ENCODE peak calls at places on chromosomes 7 and 10, in five cellular contexts. C is IMR-90, P is neuronal stem cell, H is mesenchymal stem cell, U is H1. W is an unnamed sample.

GRCh38 chr7:72435913-72436480 is 23.9 kb upstream of the CALN1 start:
- DNase-seq in H (no peak), U (no peak), C (no peak), P (no peak), W (no peak)

GRCh38 chr7:55572378-55573233 is at the start of gene VOPP1:
- DNase-seq in H (peak), P (peak), C (peak), U (no peak), W (peak)

GRCh38 chr7:67913604-67914003 is 917.0 kb downstream of the TYW1 start:
- DNase-seq in U (no peak), P (no peak), C (no peak), H (no peak), W (peak)

GRCh38 chr7:151936207-151936606 is 20.0 kb upstream of the GALNTL5 start:
- DNase-seq in C (no peak), P (no peak), U (no peak), H (peak), W (peak)

GRCh38 chr7:41943098-41943577 is 240.2 kb upstream of the INHBA start:
- DNase-seq in C (peak), H (peak), P (peak), U (no peak), W (peak)

GRCh38 chr7:2105280-2105679 is 127.5 kb downstream of the MAD1L1 start:
- DNase-seq in C (no peak), H (no peak), P (no peak), U (no peak), W (no peak)

GRCh38 chr7:139526578-139527544 is 3.4 kb downstream of the CLEC2L start:
- DNase-seq in C (peak), H (peak), P (no peak), U (no peak), W (no peak)

GRCh38 chr7:120920034-120920433 is 30.5 kb upstream of the ING3 start:
- DNase-seq in U (no peak), P (no peak), C (no peak), H (no peak), W (no peak)

GRCh38 chr7:33807779-33808482 is 97.4 kb upstream of the BMPER start:
- DNase-seq in U (peak), P (no peak), H (peak), C (peak), W (peak)

GRCh38 chr7:69508736-69509135 is 89.5 kb upstream of the AUTS2 start:
- DNase-seq in H (no peak), U (no peak), P (no peak), C (no peak), W (peak)

GRCh38 chr7:112395893-112396292 is 54.4 kb upstream of the IFRD1 start:
- DNase-seq in U (no peak), C (no peak), P (no peak), H (no peak), W (no peak)

GRCh38 chr7:98414205-98414900 is 13.5 kb upstream of the BAIAP2L1 start:
- DNase-seq in C (no peak), H (no peak), U (no peak), P (no peak), W (no peak)

GRCh38 chr10:35507519-35508109 is 97.5 kb upstream of the GJD4 start:
- DNase-seq in U (no peak), P (no peak), C (no peak), H (no peak), W (no peak)

GRCh38 chr10:74194999-74195398 is 44.0 kb downstream of the ADK start:
- DNase-seq in U (no peak), P (no peak), H (no peak), C (peak), W (no peak)

GRCh38 chr7:70762697-70763096 is 369.2 kb upstream of the GALNT17 start:
- DNase-seq in C (no peak), P (no peak), U (no peak), H (no peak), W (no peak)

GRCh38 chr10:31215052-31215451 is 104.0 kb upstream of the ZEB1 start:
- DNase-seq in U (no peak), H (no peak), P (no peak), C (no peak), W (no peak)

GRCh38 chr7:27689045-27689877 is 26.6 kb upstream of the HIBADH start:
- DNase-seq in H (peak), C (peak), U (peak), P (peak), W (no peak)

GRCh38 chr7:158645842-158646241 is 58.2 kb upstream of the PTPRN2 start:
- DNase-seq in P (no peak), H (no peak), C (no peak), U (no peak), W (no peak)

GRCh38 chr10:61766927-61767326 is 104.2 kb downstream of the CABCOCO1 start:
- DNase-seq in P (no peak), H (no peak), U (no peak), C (no peak), W (no peak)

GRCh38 chr7:130758429-130759056 is 24.5 kb upstream of the KLF14 start:
- DNase-seq in C (peak), U (no peak), H (peak), P (peak), W (peak)

GRCh38 chr7:51354897-51355296 is 38.3 kb upstream of the COBL start:
- DNase-seq in P (no peak), U (no peak), C (no peak), H (no peak), W (no peak)

GRCh38 chr10:66752714-66753113 is 173.1 kb upstream of the LRRTM3 start:
- DNase-seq in U (no peak), C (peak), H (no peak), P (no peak), W (no peak)

GRCh38 chr10:132376394-132376851 is 20.6 kb upstream of the PWWP2B start:
- DNase-seq in C (no peak), U (no peak), H (no peak), P (no peak), W (peak)

GRCh38 chr10:122859527-122859926 is 13.9 kb upstream of the CUZD1 start:
- DNase-seq in P (no peak), H (no peak), U (no peak), C (no peak), W (no peak)

GRCh38 chr7:525740-526139 is 6.1 kb upstream of the PDGFA start:
- DNase-seq in P (no peak), H (no peak), C (no peak), U (no peak), W (no peak)

GRCh38 chr7:121187222-121187621 is 141.6 kb upstream of the WNT16 start:
- DNase-seq in P (no peak), H (no peak), U (no peak), C (no peak), W (no peak)

GRCh38 chr10:100715445-100716385 is 29.7 kb upstream of the PAX2 start:
- DNase-seq in C (no peak), U (no peak), H (no peak), P (no peak), W (no peak)

GRCh38 chr7:84528756-84529479 is 334.3 kb upstream of the SEMA3A start:
- DNase-seq in H (no peak), C (no peak), P (no peak), U (no peak), W (no peak)

GRCh38 chr7:84535584-84536255 is 341.1 kb upstream of the SEMA3A start:
- DNase-seq in P (no peak), C (no peak), H (no peak), U (no peak), W (no peak)

GRCh38 chr7:84529480-84530205 is 335.1 kb upstream of the SEMA3A start:
- DNase-seq in U (no peak), H (peak), C (peak), P (no peak), W (peak)

GRCh38 chr7:84533209-84533608 is 338.6 kb upstream of the SEMA3A start:
- DNase-seq in U (no peak), H (no peak), C (no peak), P (no peak), W (no peak)

DNA sequence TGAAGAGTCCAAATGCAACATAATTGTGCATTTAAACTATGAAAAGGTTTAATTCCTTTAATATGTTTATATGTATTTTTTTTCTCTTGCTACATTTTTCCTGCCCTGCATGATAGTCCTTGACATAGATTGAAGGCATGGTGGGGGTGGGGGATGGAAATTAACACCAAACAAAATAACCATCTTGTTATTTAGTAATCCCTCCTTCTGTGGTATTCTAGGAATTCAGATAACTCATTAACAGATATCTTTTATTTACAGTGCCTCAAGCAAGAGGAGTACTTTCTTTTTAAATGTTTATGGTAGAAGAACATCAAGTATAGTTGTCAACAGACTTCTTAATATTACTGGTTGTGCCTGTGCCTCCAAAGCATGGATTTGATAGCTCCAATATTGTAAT is 337.6 kb upstream of the SEMA3A start:
- DNase-seq in C (no peak), U (no peak), P (no peak), H (no peak), W (no peak)
- H3K14ac ChIP-seq in C (no peak), U (no peak), P (no peak), H (no peak), W (no peak)

GRCh38 chr7:155751409-155751808 is 60.9 kb downstream of the SHH start:
- DNase-seq in P (no peak), U (no peak), H (no peak), C (no peak), W (no peak)
- H3K4me3 ChIP-seq in P (no peak), U (no peak), H (no peak), C (no peak), W (no peak)

DNA sequence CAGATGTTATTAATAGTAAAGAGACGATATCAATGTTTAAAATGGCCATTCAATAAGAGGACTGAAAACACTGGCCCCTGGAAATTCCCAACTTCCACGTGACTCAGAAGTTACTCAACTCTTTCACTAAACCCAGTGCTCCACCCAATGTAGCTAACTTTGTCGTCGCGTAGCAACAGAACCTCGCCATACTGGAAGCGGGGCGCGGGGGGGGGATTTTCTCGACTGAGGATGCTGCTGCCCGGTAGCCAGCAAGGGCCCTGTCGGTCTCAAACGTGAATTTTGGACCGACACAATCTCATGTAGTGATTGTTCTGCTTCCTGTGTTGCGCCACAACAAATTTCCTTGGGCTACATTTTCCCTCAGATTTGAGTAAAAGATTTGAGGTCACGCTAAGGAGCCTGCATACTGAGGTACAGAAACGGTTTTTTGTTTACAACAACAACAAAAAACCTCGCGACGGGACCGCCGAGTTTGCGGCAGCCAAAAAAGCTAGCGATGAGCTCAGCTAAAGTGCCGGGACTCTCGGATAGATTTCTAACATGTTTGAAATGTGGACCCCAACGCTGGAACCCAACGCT is 977 bp upstream of the SFR1 start:
- DNase-seq in C (peak), U (peak), P (peak), H (peak), W (peak)
- H3K14ac ChIP-seq in C (peak), U (no peak), P (no peak), H (no peak), W (peak)

GRCh38 chr10:101938316-101939272 is 95.0 kb upstream of the KCNIP2 start:
- DNase-seq in C (peak), U (no peak), H (peak), P (no peak), W (peak)
- H3K4me3 ChIP-seq in C (no peak), U (no peak), H (peak), P (no peak), W (no peak)

W was measured in trophoblast cell.